ENCODE peak calls at places on chromosome 14, in eight cellular contexts. X is foreskin fibroblast, F is fibroblast of pulmonary artery, Z is IMR-90, T is fibroblast of lung, C is fibroblast of mammary gland, B is AG04449, Q is mesenchymal stem cell. D is an unnamed sample.

GRCh38 chr14:64760146-64760755 is 56.0 kb downstream of the PLEKHG3 start:
- DNase-seq in F (peak), C (peak), X (peak), B (no peak), T (peak), Q (peak), Z (peak), D (peak)

GRCh38 chr14:61477845-61478438 is 156.6 kb downstream of the PRKCH start:
- DNase-seq in Z (peak), Q (peak), B (no peak), X (peak), C (peak), T (peak), F (peak), D (peak)

GRCh38 chr14:61438860-61439765 is 117.7 kb downstream of the PRKCH start:
- DNase-seq in B (no peak), Q (peak), F (peak), X (peak), T (peak), C (peak), Z (peak), D (peak)

GRCh38 chr14:104204660-104205149 is 66.3 kb downstream of the KIF26A start:
- DNase-seq in C (no peak), T (no peak), F (no peak), X (no peak), Q (no peak), Z (no peak), B (no peak), D (no peak)

GRCh38 chr14:98926151-98926550 is 345.8 kb downstream of the BCL11B start:
- DNase-seq in X (no peak), T (no peak), Q (no peak), F (no peak), C (no peak), B (no peak), Z (no peak), D (no peak)

GRCh38 chr14:51328089-51328941 is 88.3 kb downstream of the TMX1 start:
- DNase-seq in X (peak), C (peak), T (peak), Z (peak), Q (peak), F (peak), B (no peak), D (peak)

GRCh38 chr14:75631453-75631831 is 29.2 kb downstream of the ERG28 start:
- DNase-seq in Z (no peak), T (no peak), F (peak), X (peak), Q (no peak), C (no peak), B (no peak), D (no peak)

GRCh38 chr14:29741909-29742401 is 185.7 kb downstream of the PRKD1 start:
- DNase-seq in B (no peak), F (peak), T (peak), Z (peak), C (peak), X (peak), Q (peak), D (peak)

GRCh38 chr14:105502446-105503295 is 11.6 kb downstream of the TEDC1 start:
- DNase-seq in X (no peak), F (no peak), T (no peak), Q (no peak), Z (no peak), C (no peak), B (no peak), D (no peak)

GRCh38 chr14:91387135-91387849 is 30.3 kb downstream of the CCDC88C start:
- DNase-seq in B (no peak), Q (peak), Z (peak), C (peak), F (peak), T (peak), X (no peak), D (peak)

GRCh38 chr14:102394717-102395378 is 32.1 kb downstream of the TECPR2 start:
- DNase-seq in T (no peak), F (peak), Q (no peak), B (no peak), Z (no peak), C (no peak), X (no peak), D (peak)

GRCh38 chr14:80095623-80096022 is 115.7 kb downstream of the DIO2 start:
- DNase-seq in B (peak), X (peak), Q (peak), F (peak), Z (peak), T (no peak), C (peak), D (peak)

GRCh38 chr14:99451234-99451633 is 29.4 kb downstream of the SETD3 start:
- DNase-seq in B (no peak), T (no peak), F (no peak), X (no peak), Q (no peak), Z (no peak), C (no peak), D (no peak)

GRCh38 chr14:76867536-76868452 is 41.6 kb downstream of the LRRC74A start:
- DNase-seq in C (no peak), B (no peak), X (no peak), T (no peak), Z (no peak), Q (no peak), F (no peak), D (no peak)

GRCh38 chr14:101008196-101008595 is 104.7 kb upstream of the RTL1 start:
- DNase-seq in F (no peak), B (no peak), C (no peak), T (no peak), X (no peak), Q (no peak), Z (no peak), D (no peak)

GRCh38 chr14:77275855-77276153 is 4.8 kb upstream of the NGB start:
- DNase-seq in T (no peak), C (no peak), B (no peak), X (no peak), Q (no peak), Z (no peak), F (no peak), D (no peak)

GRCh38 chr14:55389330-55389729 is 22.3 kb downstream of the ATG14 start:
- DNase-seq in B (peak), X (peak), T (peak), Z (peak), C (peak), F (peak), Q (peak), D (peak)

GRCh38 chr14:95537298-95538089 is 2.6 kb downstream of the GLRX5 start:
- DNase-seq in X (no peak), B (no peak), Q (no peak), Z (no peak), F (no peak), C (no peak), T (no peak), D (no peak)
- H3K4me3 ChIP-seq in X (no peak), B (no peak), Q (peak), Z (no peak), F (no peak), C (no peak), T (peak), D (peak)

GRCh38 chr14:37590810-37591139 is 4.3 kb downstream of the FOXA1 start:
- DNase-seq in C (no peak), X (no peak), Q (no peak), B (no peak), Z (no peak), F (no peak), T (no peak), D (no peak)
- H3K4me3 ChIP-seq in C (no peak), X (no peak), Q (no peak), B (no peak), Z (no peak), F (no peak), T (no peak), D (no peak)

GRCh38 chr14:58238252-58239247 is 6.1 kb upstream of the PSMA3 start:
- DNase-seq in Z (no peak), T (peak), F (peak), X (peak), Q (peak), C (peak), B (no peak), D (peak)
- H3K4me3 ChIP-seq in Z (peak), T (peak), F (peak), X (peak), Q (peak), C (peak), B (peak), D (peak)

GRCh38 chr14:73266317-73266716 is 29.0 kb downstream of the PAPLN start:
- DNase-seq in X (no peak), B (no peak), Z (no peak), T (no peak), C (no peak), F (no peak), Q (no peak), D (no peak)

GRCh38 chr14:73272393-73272792 is 35.1 kb downstream of the PAPLN start:
- DNase-seq in Q (no peak), Z (no peak), T (no peak), B (no peak), F (no peak), C (no peak), X (peak), D (no peak)

GRCh38 chr14:73273799-73274198 is 36.5 kb downstream of the PAPLN start:
- DNase-seq in Q (no peak), C (no peak), X (no peak), F (no peak), B (no peak), T (no peak), Z (no peak), D (no peak)

GRCh38 chr14:73267474-73267873 is 30.2 kb downstream of the PAPLN start:
- DNase-seq in B (no peak), X (no peak), C (no peak), F (no peak), T (no peak), Z (no peak), Q (no peak), D (no peak)

GRCh38 chr14:73269729-73270651 is 32.7 kb downstream of the PAPLN start:
- DNase-seq in X (peak), Z (peak), F (peak), Q (peak), T (peak), B (no peak), C (peak), D (peak)
- H3K4me3 ChIP-seq in X (peak), Z (peak), F (peak), Q (peak), T (peak), B (peak), C (no peak), D (no peak)

DNA sequence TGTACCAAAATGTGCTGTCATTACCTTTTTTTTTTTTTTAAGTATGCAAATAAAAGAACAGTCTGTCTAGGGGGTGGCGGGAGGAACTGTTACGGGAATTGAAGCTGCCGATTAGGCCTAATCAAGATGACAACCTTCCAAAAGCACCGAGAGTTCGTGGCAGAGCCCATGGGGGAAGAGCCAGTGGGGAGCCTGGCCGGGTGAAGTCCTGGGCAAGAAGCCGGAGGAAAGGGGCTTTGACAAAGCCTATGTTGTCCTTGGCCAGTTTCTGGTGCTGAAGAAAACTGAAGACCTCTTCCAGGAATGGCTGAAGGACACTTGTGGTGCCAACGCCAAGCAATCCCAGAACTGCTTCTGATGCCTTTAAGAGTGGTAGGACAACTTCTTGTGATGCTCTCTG is 42.6 kb downstream of the ACTN1 start:
- DNase-seq in T (no peak), Z (no peak), C (no peak), X (no peak), B (no peak), F (no peak), Q (no peak), D (no peak)
- H3K4me3 ChIP-seq in T (no peak), Z (no peak), C (no peak), X (no peak), B (no peak), F (no peak), Q (no peak), D (no peak)

GRCh38 chr14:87155850-87156491 is 837.0 kb downstream of the GALC start:
- DNase-seq in Z (no peak), T (no peak), Q (no peak), C (no peak), X (no peak), B (no peak), F (no peak), D (no peak)
- H3K4me3 ChIP-seq in Z (no peak), T (no peak), Q (no peak), C (no peak), X (no peak), B (no peak), F (no peak), D (no peak)

D was measured in choroid plexus epithelial cell.